ENCODE peak calls at places on chromosomes 5 and 9, in four cellular contexts. O, Y, U and I are unnamed samples.

GRCh38 chr5:61322738-61323429 is 9.2 kb upstream of the ZSWIM6 start:
- DNase-seq in Y (no peak), U (peak), O (peak), I (no peak)

GRCh38 chr5:149114403-149115312 is 26.6 kb upstream of the ABLIM3 start:
- DNase-seq in Y (no peak), U (peak), O (peak), I (peak)

GRCh38 chr9:129284607-129285291 is 106.7 kb upstream of the IER5L start:
- DNase-seq in O (no peak), Y (peak), U (peak), I (peak)

GRCh38 chr9:120366646-120367019 is 213.3 kb downstream of the CDK5RAP2 start:
- DNase-seq in O (peak), Y (no peak), U (no peak), I (no peak)

GRCh38 chr5:151787817-151788216 is 16.1 kb downstream of the G3BP1 start:
- DNase-seq in U (no peak), Y (no peak), O (no peak), I (no peak)

GRCh38 chr9:131704195-131704983 is 35.5 kb downstream of the RAPGEF1 start:
- DNase-seq in O (no peak), U (no peak), Y (no peak), I (no peak)

GRCh38 chr5:138000102-138000723 is 32.7 kb downstream of the FAM13B start:
- DNase-seq in U (no peak), Y (no peak), O (peak), I (no peak)

GRCh38 chr5:156036640-156037039 is 290.3 kb upstream of the SGCD start:
- DNase-seq in U (no peak), Y (no peak), O (peak), I (no peak)

GRCh38 chr9:137666950-137667670 is 48.3 kb downstream of the EHMT1 start:
- DNase-seq in Y (no peak), U (no peak), O (no peak), I (no peak)

GRCh38 chr9:127950513-127951210 is 13.0 kb upstream of the DPM2 start:
- DNase-seq in Y (no peak), O (no peak), U (no peak), I (peak)

GRCh38 chr5:134975078-134975715 is 7.5 kb downstream of the CATSPER3 start:
- DNase-seq in U (no peak), Y (no peak), O (peak), I (no peak)

GRCh38 chr5:149641000-149641576 is 59.8 kb downstream of the ARHGEF37 start:
- DNase-seq in Y (no peak), O (peak), U (no peak), I (peak)

GRCh38 chr9:89466451-89467277 is 31.2 kb downstream of the SEMA4D start:
- DNase-seq in Y (no peak), U (no peak), O (no peak), I (no peak)

GRCh38 chr5:168224110-168224509 is 67.3 kb upstream of the WWC1 start:
- DNase-seq in Y (no peak), U (no peak), O (no peak), I (no peak)

GRCh38 chr5:180116441-180117377 is 45.1 kb upstream of the RNF130 start:
- DNase-seq in O (no peak), Y (peak), U (peak), I (no peak)

GRCh38 chr9:28270156-28270555 is 696.9 kb upstream of the C9orf72 start:
- DNase-seq in U (no peak), O (no peak), Y (no peak), I (no peak)

DNA sequence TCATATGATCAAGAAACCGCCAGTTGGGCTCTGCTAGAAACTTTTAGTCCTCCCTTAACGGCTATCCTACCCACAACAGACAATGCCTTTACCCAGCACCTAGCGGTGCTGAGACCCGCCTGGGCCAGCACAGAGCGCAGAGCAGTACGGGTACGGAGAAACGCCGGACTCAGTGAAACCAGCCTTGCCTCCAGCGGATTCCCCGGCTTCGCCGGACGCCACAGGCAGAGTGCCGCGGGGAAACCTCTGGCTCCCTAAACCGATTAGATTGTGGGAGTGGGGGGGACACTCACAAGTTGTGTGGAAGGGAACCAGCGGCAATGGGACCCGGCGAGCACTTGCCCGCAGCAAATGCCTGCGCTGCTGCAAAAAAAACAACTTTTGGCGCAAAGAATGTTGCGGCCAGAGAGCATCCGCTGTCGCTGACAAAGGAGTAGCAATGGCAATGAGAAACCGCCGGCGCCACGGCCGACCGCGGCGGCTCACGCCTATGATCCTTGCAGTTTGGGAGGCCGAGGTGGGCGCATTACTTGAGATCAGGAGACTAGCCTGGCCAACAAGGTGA is 88.2 kb downstream of the ANXA2R start:
- DNase-seq in U (no peak), Y (no peak), O (peak), I (no peak)
- H3K27ac ChIP-seq in U (peak), Y (peak), O (peak), I (peak)

GRCh38 chr5:285991-286557 is 14.6 kb downstream of the PDCD6 start:
- DNase-seq in O (no peak), Y (no peak), U (no peak), I (no peak)
- H3K4me3 ChIP-seq in O (no peak), Y (no peak), U (no peak), I (no peak)

DNA sequence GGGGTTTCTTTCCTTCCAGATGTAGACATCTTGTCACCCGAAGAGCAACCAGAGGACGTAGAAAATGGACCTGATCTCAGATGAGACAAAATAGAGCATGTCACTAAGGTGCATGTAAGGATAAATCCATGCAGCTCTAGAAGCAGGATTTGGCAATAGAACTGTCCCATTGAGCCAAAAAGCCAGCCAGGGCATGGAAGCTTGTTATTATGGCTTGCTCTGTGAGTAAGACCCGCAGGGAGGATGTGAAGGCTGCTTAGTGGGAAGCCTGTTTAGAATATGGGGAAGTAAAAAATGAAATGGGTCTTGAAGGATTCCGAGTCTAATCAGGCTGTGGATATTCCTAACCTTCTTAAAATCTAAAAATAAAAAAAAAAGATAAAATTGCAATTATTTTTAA is 165.6 kb upstream of the MPDZ start:
- DNase-seq in O (no peak), Y (no peak), U (no peak), I (peak)
- H3K27ac ChIP-seq in O (no peak), Y (no peak), U (no peak), I (peak)

GRCh38 chr9:92964607-92964975 is 17.3 kb downstream of the FGD3 start:
- DNase-seq in O (no peak), U (no peak), Y (no peak), I (peak)
- H3K4me3 ChIP-seq in O (no peak), U (peak), Y (no peak), I (peak)